ENCODE peak calls at places on chromosomes 3 and 15, in nine cellular contexts. M, C, W, B, I, Y, N, A and S are unnamed samples.
A peak's percentile ranks its signal among the peaks of the same experiment; 100 is the strongest.

GRCh38 chr3:160478338-160478737 is 28.8 kb upstream of the TRIM59 start:
- DNase-seq in Y (no peak), B (no peak), I (no peak), A (no peak), C (no peak), W (no peak), N (no peak), M (no peak), S (no peak)

GRCh38 chr15:43517354-43518072 is at the start of gene MAP1A:
- DNase-seq in A (peak; percentile 66), I (peak; percentile 74), M (no peak), Y (peak; percentile 89), B (peak; percentile 60), W (peak; percentile 77), N (no peak), C (no peak), S (peak; percentile 69)

GRCh38 chr15:80825361-80826030 is 46.3 kb downstream of the CEMIP start:
- DNase-seq in M (no peak), I (no peak), B (peak; percentile 30), A (no peak), N (no peak), C (no peak), Y (no peak), W (no peak), S (no peak)

GRCh38 chr3:15667484-15667883 is 65.9 kb downstream of the BTD start:
- DNase-seq in C (peak; percentile 5), M (no peak), N (peak; percentile 32), I (no peak), B (no peak), W (no peak), Y (no peak), A (no peak), S (no peak)

GRCh38 chr3:32850636-32851035 is 32.8 kb downstream of the TRIM71 start:
- DNase-seq in B (no peak), I (no peak), W (no peak), C (no peak), Y (no peak), A (no peak), N (no peak), M (no peak), S (no peak)

GRCh38 chr3:142724682-142725351 is 983 bp downstream of the TRPC1 start:
- DNase-seq in Y (peak; percentile 71), W (peak; percentile 82), N (no peak), B (peak; percentile 16), I (peak; percentile 84), M (peak; percentile 78), C (peak; percentile 8), A (peak; percentile 59), S (peak; percentile 52)

GRCh38 chr3:65582012-65582717 is 456.6 kb downstream of the MAGI1 start:
- DNase-seq in C (no peak), N (no peak), Y (no peak), B (no peak), A (no peak), I (no peak), M (no peak), W (no peak), S (no peak)

GRCh38 chr3:124200336-124200901 is 208.5 kb upstream of the ROPN1 start:
- DNase-seq in M (no peak), B (no peak), W (no peak), C (no peak), Y (no peak), I (no peak), A (no peak), N (no peak), S (no peak)

GRCh38 chr3:157868168-157868567 is 238.1 kb downstream of the SHOX2 start:
- DNase-seq in W (no peak), A (no peak), C (no peak), B (no peak), M (no peak), Y (no peak), N (no peak), I (no peak), S (no peak)

DNA sequence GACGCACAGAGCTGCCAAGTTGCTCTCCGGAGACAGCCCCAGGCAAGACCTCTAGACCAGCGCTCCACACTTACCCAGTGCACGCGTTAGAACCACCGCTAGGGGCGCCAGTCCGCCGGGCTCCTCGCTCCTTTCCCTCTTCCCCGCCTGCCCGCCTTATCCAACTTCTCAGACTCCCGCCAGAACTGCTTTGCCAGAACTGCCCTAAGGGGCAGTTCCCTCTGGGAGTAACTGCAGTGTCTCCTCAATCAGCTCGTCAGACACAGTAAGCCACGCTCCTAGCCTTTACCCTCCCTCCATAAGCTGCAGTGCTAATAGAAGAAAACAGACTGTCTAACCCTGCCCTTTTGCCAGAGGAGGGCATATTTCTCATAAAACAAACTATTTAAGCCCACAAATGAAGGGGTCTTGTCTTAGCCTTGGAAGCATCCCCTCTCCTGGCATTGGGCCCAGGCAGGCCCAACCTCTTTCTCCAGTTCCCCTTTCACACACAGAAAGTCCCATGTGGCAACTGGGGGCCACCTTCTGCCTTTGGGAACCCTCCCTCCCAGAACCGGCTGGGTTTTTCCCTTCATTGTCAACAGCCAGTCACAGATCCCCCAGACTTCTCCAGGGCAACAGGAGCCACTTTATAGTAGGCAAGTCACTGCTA is 3.7 kb downstream of the BMF start:
- DNase-seq in Y (peak; percentile 85), W (peak; percentile 96), A (peak; percentile 94), B (peak; percentile 92), I (peak; percentile 94), N (peak; percentile 58), C (peak; percentile 65), M (peak; percentile 78), S (peak; percentile 95)
- H3K4me1 ChIP-seq in Y (peaks cover 61% of the 10 kb centered on the region), W (peaks cover 41% of the 10 kb centered on the region), A (peaks cover 49% of the 10 kb centered on the region), B (peaks cover 74% of the 10 kb centered on the region), I (peaks cover 57% of the 10 kb centered on the region), N (peaks cover 28% of the 10 kb centered on the region), C (peaks cover 65% of the 10 kb centered on the region), M (peaks cover 50% of the 10 kb centered on the region), S (no peaks in the 10 kb centered on the region)

GRCh38 chr3:18648163-18648562 is 223.0 kb upstream of the SATB1 start:
- DNase-seq in A (no peak), Y (no peak), B (no peak), M (no peak), W (no peak), C (no peak), N (no peak), I (no peak), S (no peak)

GRCh38 chr3:18645603-18646002 is 220.5 kb upstream of the SATB1 start:
- DNase-seq in N (no peak), A (no peak), Y (no peak), M (no peak), C (no peak), W (no peak), I (no peak), B (no peak), S (no peak)

GRCh38 chr3:18649666-18650363 is 224.7 kb upstream of the SATB1 start:
- DNase-seq in W (no peak), M (no peak), C (peak; percentile 35), A (no peak), N (no peak), I (no peak), Y (no peak), B (no peak), S (no peak)

GRCh38 chr3:18652781-18653180 is 227.6 kb upstream of the SATB1 start:
- DNase-seq in I (no peak), B (no peak), Y (no peak), C (no peak), M (no peak), A (no peak), W (no peak), N (no peak), S (no peak)

DNA sequence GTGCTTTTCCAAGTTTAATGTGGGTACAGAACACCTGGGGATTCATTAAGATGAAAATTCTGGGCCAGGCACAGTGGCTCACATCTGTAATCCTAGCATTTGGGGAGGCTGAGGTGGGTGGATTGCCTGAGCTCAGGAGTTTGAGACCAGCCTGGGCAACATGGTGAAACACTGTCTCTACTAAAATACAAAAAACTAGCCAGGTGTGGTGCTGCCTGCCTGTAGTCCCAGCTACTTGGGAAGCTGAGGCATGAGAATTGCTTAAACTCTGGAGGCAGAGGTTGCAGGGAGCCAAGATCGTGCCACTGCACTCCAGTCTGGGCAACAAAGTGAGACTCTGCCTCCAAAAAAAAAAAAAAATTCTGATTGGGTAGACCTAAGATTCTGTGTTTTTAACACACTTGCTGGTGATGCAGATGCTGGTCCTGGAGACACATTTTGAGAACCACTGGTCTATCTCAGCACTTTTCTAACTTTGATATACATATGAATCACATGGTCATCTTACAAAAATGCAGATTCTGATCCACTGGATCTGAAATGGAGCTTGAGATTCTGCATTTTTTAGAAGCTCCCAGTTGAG is 223.8 kb upstream of the SATB1 start:
- DNase-seq in I (no peak), W (no peak), A (no peak), M (no peak), Y (no peak), C (no peak), B (no peak), N (no peak), S (no peak)
- H3K4me1 ChIP-seq in I (no peaks in the 10 kb centered on the region), W (no peaks in the 10 kb centered on the region), A (no peaks in the 10 kb centered on the region), M (no peaks in the 10 kb centered on the region), Y (no peaks in the 10 kb centered on the region), C (peaks cover 19% of the 10 kb centered on the region), B (no peaks in the 10 kb centered on the region), N (peaks cover 5% of the 10 kb centered on the region), S (no peaks in the 10 kb centered on the region)

GRCh38 chr3:188165596-188165995 is 11.6 kb downstream of the LPP start:
- DNase-seq in C (no peak), Y (no peak), W (no peak), I (no peak), M (peak; percentile 51), N (no peak), B (no peak), A (no peak), S (no peak)

GRCh38 chr3:188164248-188164687 is 10.3 kb downstream of the LPP start:
- DNase-seq in C (no peak), N (no peak), Y (no peak), M (peak; percentile 81), B (no peak), A (peak; percentile 12), I (no peak), W (no peak), S (no peak)

GRCh38 chr3:188169826-188170455 is 16.0 kb downstream of the LPP start:
- DNase-seq in I (no peak), Y (no peak), M (no peak), A (peak; percentile 42), N (no peak), W (no peak), C (no peak), B (peak; percentile 41), S (peak; percentile 58)

GRCh38 chr3:188170461-188171459 is 16.8 kb downstream of the LPP start:
- DNase-seq in Y (no peak), W (no peak), B (no peak), C (peak; percentile 10), M (peak; percentile 53), N (peak; percentile 8), A (no peak), I (no peak), S (no peak)

GRCh38 chr3:188166471-188166870 is 12.5 kb downstream of the LPP start:
- DNase-seq in A (no peak), M (peak; percentile 38), N (no peak), Y (no peak), W (no peak), I (no peak), B (no peak), C (no peak), S (no peak)
- H3K4me1 ChIP-seq in A (peaks cover 1% of the 10 kb centered on the region), M (peaks cover 96% of the 10 kb centered on the region), N (peaks cover 14% of the 10 kb centered on the region), Y (no peaks in the 10 kb centered on the region), W (peaks cover 5% of the 10 kb centered on the region), I (peaks cover 19% of the 10 kb centered on the region), B (peaks cover 70% of the 10 kb centered on the region), C (peaks cover 40% of the 10 kb centered on the region), S (peaks cover 11% of the 10 kb centered on the region)

DNA sequence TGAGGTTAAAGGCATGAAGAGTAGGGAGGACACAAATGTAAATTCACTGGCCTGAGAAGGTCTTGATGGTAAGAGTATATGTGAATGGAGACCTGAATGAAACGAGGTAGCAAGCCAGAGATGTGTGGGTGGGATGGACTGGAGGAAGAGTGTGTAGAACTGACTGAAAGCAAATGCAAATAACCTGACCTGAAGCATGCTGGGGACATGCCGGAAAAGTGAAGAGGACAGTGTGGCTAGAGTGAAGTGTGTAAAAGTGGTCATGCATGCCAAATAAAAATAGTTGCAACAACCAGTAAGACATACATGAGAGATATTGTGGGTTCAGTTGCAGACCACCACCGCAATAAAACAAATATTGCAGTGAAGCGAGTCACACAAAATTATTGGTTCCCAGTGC is 82.3 kb downstream of the LPP start:
- DNase-seq in N (no peak), I (no peak), W (no peak), Y (no peak), A (no peak), M (no peak), C (no peak), B (no peak), S (no peak)
- H3K4me1 ChIP-seq in N (no peaks in the 10 kb centered on the region), I (peaks cover 2% of the 10 kb centered on the region), W (no peaks in the 10 kb centered on the region), Y (no peaks in the 10 kb centered on the region), A (peaks cover 21% of the 10 kb centered on the region), M (peaks cover 64% of the 10 kb centered on the region), C (no peaks in the 10 kb centered on the region), B (peaks cover 35% of the 10 kb centered on the region), S (peaks cover 15% of the 10 kb centered on the region)